ENCODE peak calls at places on chromosomes 16 and 17, in seven cellular contexts. U, E, P, X, A, C and W are unnamed samples.

GRCh38 chr17:76557368-76558209 is 17.7 kb downstream of the PRCD start:
- DNase-seq in E (peak), P (peak), X (peak), A (peak), U (peak), C (peak), W (peak)

GRCh38 chr16:48511071-48511540 is 98.9 kb downstream of the N4BP1 start:
- DNase-seq in A (no peak), P (peak), C (no peak), U (no peak), E (no peak), X (no peak), W (no peak)

GRCh38 chr16:11328172-11329079 is 16.8 kb upstream of the RMI2 start:
- DNase-seq in A (peak), U (peak), P (peak), E (peak), X (no peak), C (peak), W (no peak)

GRCh38 chr17:7929158-7930029 is at the start of gene KCNAB3:
- DNase-seq in A (no peak), X (no peak), U (peak), E (peak), C (no peak), P (peak), W (peak)

GRCh38 chr17:3888343-3889171 is 4.3 kb downstream of the CAMKK1 start:
- DNase-seq in E (peak), P (peak), A (no peak), X (no peak), C (peak), U (peak), W (peak)

GRCh38 chr17:57963149-57963511 is 7.9 kb upstream of the CUEDC1 start:
- DNase-seq in P (no peak), A (no peak), U (no peak), C (no peak), X (no peak), E (no peak), W (no peak)

GRCh38 chr17:3956558-3956957 is 7.7 kb downstream of the ATP2A3 start:
- DNase-seq in E (no peak), X (no peak), C (no peak), P (no peak), A (no peak), U (no peak), W (no peak)

GRCh38 chr17:32497431-32498205 is 10.8 kb downstream of the CDK5R1 start:
- DNase-seq in U (peak), A (no peak), E (no peak), P (no peak), C (no peak), X (peak), W (no peak)

GRCh38 chr16:84379731-84380369 is 11.5 kb downstream of the ATP2C2 start:
- DNase-seq in A (no peak), P (peak), U (no peak), E (no peak), X (peak), C (no peak), W (no peak)

GRCh38 chr16:79286646-79287423 is 313.7 kb downstream of the MAF start:
- DNase-seq in C (no peak), A (no peak), U (peak), P (peak), X (peak), E (peak), W (no peak)

GRCh38 chr17:5262417-5262816 is 19.7 kb upstream of the RABEP1 start:
- DNase-seq in X (no peak), E (no peak), P (no peak), U (no peak), C (no peak), A (no peak), W (no peak)

GRCh38 chr17:12046786-12047185 is 26.1 kb downstream of the MAP2K4 start:
- DNase-seq in E (no peak), U (no peak), X (no peak), A (no peak), P (no peak), C (no peak), W (no peak)

GRCh38 chr17:76142044-76143041 is 1.3 kb upstream of the FOXJ1 start:
- DNase-seq in X (peak), U (peak), A (no peak), P (peak), C (no peak), E (no peak), W (no peak)

GRCh38 chr16:14286381-14287230 is 215.5 kb downstream of the MRTFB start:
- DNase-seq in U (peak), E (no peak), A (peak), P (no peak), X (peak), C (no peak), W (no peak)

GRCh38 chr17:77723071-77723908 is 235.2 kb upstream of the TNRC6C start:
- DNase-seq in A (no peak), U (peak), X (no peak), P (no peak), C (no peak), E (peak), W (no peak)

GRCh38 chr16:82081271-82081670 is 46.2 kb downstream of the HSD17B2 start:
- DNase-seq in E (no peak), C (no peak), X (no peak), P (no peak), A (no peak), U (no peak), W (no peak)

GRCh38 chr17:48549909-48550308 is 5.0 kb upstream of the HOXB2 start:
- DNase-seq in P (no peak), U (no peak), E (no peak), X (no peak), A (no peak), C (no peak), W (no peak)

GRCh38 chr16:61820398-61820797 is 215.8 kb downstream of the CDH8 start:
- DNase-seq in U (no peak), E (no peak), C (no peak), P (no peak), A (no peak), X (no peak), W (no peak)

GRCh38 chr16:47392114-47392513 is 68.7 kb downstream of the ITFG1 start:
- DNase-seq in C (no peak), A (no peak), X (no peak), P (no peak), E (no peak), U (no peak), W (no peak)